ENCODE peak calls at places on chromosomes 7 and 10, in five cellular contexts. Q, N, M, U and B are unnamed samples.

GRCh38 chr7:5671053-5671452 is 110.4 kb downstream of the RNF216 start:
- DNase-seq in U (no peak), M (no peak), Q (no peak), N (no peak), B (no peak)

GRCh38 chr7:54879776-54880175 is 120.8 kb upstream of the SEC61G start:
- DNase-seq in N (no peak), M (no peak), U (no peak), Q (no peak), B (no peak)

GRCh38 chr7:96135241-96135640 is 186.7 kb downstream of the SLC25A13 start:
- DNase-seq in Q (peak; percentile 73), N (no peak), M (no peak), U (no peak), B (no peak)

GRCh38 chr7:95609277-95609971 is 13.1 kb upstream of the PDK4 start:
- DNase-seq in U (peak; percentile 57), M (no peak), N (no peak), Q (peak; percentile 92), B (peak; percentile 82)

GRCh38 chr7:69800495-69800894 is 202.2 kb downstream of the AUTS2 start:
- DNase-seq in U (peak; percentile 89), N (no peak), M (no peak), Q (no peak), B (peak; percentile 18)

GRCh38 chr10:96295475-96295874 is 8.8 kb upstream of the DNTT start:
- DNase-seq in U (no peak), N (no peak), M (no peak), Q (no peak), B (no peak)

GRCh38 chr10:104589871-104590270 is 51.2 kb upstream of the SORCS3 start:
- DNase-seq in M (no peak), U (peak; percentile 94), N (no peak), Q (no peak), B (peak; percentile 11)

GRCh38 chr10:48885376-48885775 is 54.3 kb downstream of the LRRC18 start:
- DNase-seq in N (peak; percentile 66), Q (peak; percentile 0), U (peak; percentile 5), M (no peak), B (peak; percentile 39)

GRCh38 chr10:60942604-60943269 is 1.2 kb downstream of the RHOBTB1 start:
- DNase-seq in N (no peak), U (peak; percentile 40), Q (no peak), M (peak; percentile 7), B (peak; percentile 79)

GRCh38 chr7:24381919-24382505 is 98.0 kb downstream of the NPY start:
- DNase-seq in N (peak; percentile 42), U (peak; percentile 50), M (no peak), Q (peak; percentile 27), B (peak; percentile 47)

GRCh38 chr7:90165724-90166123 is 11.5 kb downstream of the STEAP1 start:
- DNase-seq in N (no peak), Q (no peak), U (no peak), M (no peak), B (no peak)

GRCh38 chr7:16559497-16560223 is 33.0 kb downstream of the LRRC72 start:
- DNase-seq in M (no peak), N (no peak), Q (no peak), U (no peak), B (no peak)